ENCODE peak calls at places on chromosome X, in nine cellular contexts. One of them, this sample, is unnamed.

GRCh38 chrX:48892896-48893295 is 4.7 kb downstream of the TIMM17B start:
- DNase-seq in suprapubic skin: no peak
- DNase-seq in H54: no peak
- DNase-seq in GM12892: no peak
- DNase-seq in GM12878: no peak
- DNase-seq in lower leg skin: no peak
- DNase-seq in esophagus squamous epithelium: no peak
- DNase-seq in transverse colon: no peak
- DNase-seq in stomach: no peak
- DNase-seq in this sample: no peak

GRCh38 chrX:37331546-37331945 is 17.6 kb upstream of the PRRG1 start:
- DNase-seq in suprapubic skin: no peak
- DNase-seq in H54: no peak
- DNase-seq in GM12892: no peak
- DNase-seq in GM12878: no peak
- DNase-seq in lower leg skin: no peak
- DNase-seq in esophagus squamous epithelium: no peak
- DNase-seq in transverse colon: no peak
- DNase-seq in stomach: no peak
- DNase-seq in this sample: no peak

GRCh38 chrX:154546354-154547244 is at the start of gene G6PD:
- DNase-seq in suprapubic skin: no peak
- DNase-seq in H54: peak
- DNase-seq in GM12892: peak
- DNase-seq in GM12878: no peak
- DNase-seq in lower leg skin: no peak
- DNase-seq in esophagus squamous epithelium: no peak
- DNase-seq in transverse colon: peak
- DNase-seq in stomach: peak
- DNase-seq in this sample: no peak

GRCh38 chrX:101642086-101642485 is 17.6 kb downstream of the ARMCX2 start:
- DNase-seq in suprapubic skin: no peak
- DNase-seq in H54: no peak
- DNase-seq in GM12892: no peak
- DNase-seq in GM12878: no peak
- DNase-seq in lower leg skin: no peak
- DNase-seq in esophagus squamous epithelium: no peak
- DNase-seq in transverse colon: no peak
- DNase-seq in stomach: no peak
- DNase-seq in this sample: no peak

GRCh38 chrX:1903380-1903935 is 288.6 kb downstream of the ASMT start:
- DNase-seq in suprapubic skin: no peak
- DNase-seq in H54: peak
- DNase-seq in GM12892: no peak
- DNase-seq in GM12878: no peak
- DNase-seq in lower leg skin: no peak
- DNase-seq in esophagus squamous epithelium: no peak
- DNase-seq in transverse colon: no peak
- DNase-seq in stomach: no peak
- DNase-seq in this sample: no peak

GRCh38 chrX:12814434-12814833 is 23.2 kb downstream of the PRPS2 start:
- DNase-seq in suprapubic skin: no peak
- DNase-seq in H54: no peak
- DNase-seq in GM12892: peak
- DNase-seq in GM12878: peak
- DNase-seq in lower leg skin: no peak
- DNase-seq in esophagus squamous epithelium: no peak
- DNase-seq in transverse colon: peak
- DNase-seq in stomach: peak
- DNase-seq in this sample: no peak

GRCh38 chrX:12958059-12958458 is 16.9 kb upstream of the TMSB4X start:
- DNase-seq in suprapubic skin: no peak
- DNase-seq in H54: no peak
- DNase-seq in GM12892: no peak
- DNase-seq in GM12878: peak
- DNase-seq in lower leg skin: no peak
- DNase-seq in esophagus squamous epithelium: no peak
- DNase-seq in transverse colon: no peak
- DNase-seq in stomach: no peak
- DNase-seq in this sample: no peak

GRCh38 chrX:10579018-10579752 is 41.2 kb downstream of the MID1 start:
- DNase-seq in suprapubic skin: no peak
- DNase-seq in H54: no peak
- DNase-seq in GM12892: no peak
- DNase-seq in GM12878: no peak
- DNase-seq in lower leg skin: no peak
- DNase-seq in esophagus squamous epithelium: no peak
- DNase-seq in transverse colon: no peak
- DNase-seq in stomach: no peak
- DNase-seq in this sample: no peak

GRCh38 chrX:153494541-153495361 is at the start of gene BGN:
- DNase-seq in suprapubic skin: no peak
- DNase-seq in H54: no peak
- DNase-seq in GM12892: no peak
- DNase-seq in GM12878: no peak
- DNase-seq in lower leg skin: no peak
- DNase-seq in esophagus squamous epithelium: no peak
- DNase-seq in transverse colon: no peak
- DNase-seq in stomach: no peak
- DNase-seq in this sample: no peak

GRCh38 chrX:153495903-153496629 is 1.3 kb downstream of the BGN start:
- DNase-seq in suprapubic skin: no peak
- DNase-seq in H54: no peak
- DNase-seq in GM12892: no peak
- DNase-seq in GM12878: no peak
- DNase-seq in lower leg skin: no peak
- DNase-seq in esophagus squamous epithelium: no peak
- DNase-seq in transverse colon: no peak
- DNase-seq in stomach: no peak
- DNase-seq in this sample: no peak

GRCh38 chrX:153493085-153493484 is 1.7 kb upstream of the BGN start:
- DNase-seq in suprapubic skin: no peak
- DNase-seq in H54: no peak
- DNase-seq in GM12892: no peak
- DNase-seq in GM12878: no peak
- DNase-seq in lower leg skin: no peak
- DNase-seq in esophagus squamous epithelium: no peak
- DNase-seq in transverse colon: no peak
- DNase-seq in stomach: no peak
- DNase-seq in this sample: no peak

GRCh38 chrX:153494061-153494460 is 719 bp upstream of the BGN start:
- DNase-seq in suprapubic skin: no peak
- DNase-seq in H54: no peak
- DNase-seq in GM12892: no peak
- DNase-seq in GM12878: no peak
- DNase-seq in lower leg skin: no peak
- DNase-seq in esophagus squamous epithelium: no peak
- DNase-seq in transverse colon: no peak
- DNase-seq in stomach: no peak
- DNase-seq in this sample: no peak

GRCh38 chrX:153495362-153495751 is 577 bp downstream of the BGN start:
- DNase-seq in suprapubic skin: no peak
- DNase-seq in H54: no peak
- DNase-seq in GM12892: no peak
- DNase-seq in GM12878: no peak
- DNase-seq in lower leg skin: peak
- DNase-seq in esophagus squamous epithelium: no peak
- DNase-seq in transverse colon: no peak
- DNase-seq in stomach: no peak
- DNase-seq in this sample: no peak
- TF ChIP-seq POLR2A in suprapubic skin: no peak
- TF ChIP-seq POLR2A in H54: no peak
- TF ChIP-seq POLR2A in GM12892: no peak
- TF ChIP-seq POLR2A in GM12878: no peak
- TF ChIP-seq POLR2A in lower leg skin: no peak
- TF ChIP-seq POLR2A in esophagus squamous epithelium: no peak
- TF ChIP-seq POLR2A in transverse colon: no peak
- TF ChIP-seq POLR2A in stomach: no peak
- TF ChIP-seq POLR2A in this sample: no peak

DNA sequence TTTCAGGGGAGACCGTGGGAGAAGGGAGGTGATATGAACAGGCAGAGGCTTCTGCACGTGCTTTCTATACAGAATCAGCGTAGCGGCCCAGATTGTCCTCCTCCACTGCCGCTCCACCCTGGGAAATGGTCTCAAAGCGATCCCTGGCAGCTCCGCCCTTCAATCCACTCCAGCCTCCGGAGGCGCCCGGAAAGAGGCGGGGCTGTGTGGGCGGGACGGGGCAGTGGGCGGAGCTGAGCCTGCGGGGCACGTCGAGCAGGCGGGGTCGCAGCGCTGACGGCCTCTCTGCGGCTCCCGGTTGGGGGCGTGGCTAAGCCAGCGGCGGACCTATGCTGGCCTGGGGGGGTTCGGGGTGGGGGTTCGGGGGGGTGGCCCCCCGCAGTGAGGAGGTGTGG is 210 bp upstream of the SMIM10L2A start:
- DNase-seq in suprapubic skin: peak
- DNase-seq in H54: peak
- DNase-seq in GM12892: peak
- DNase-seq in GM12878: peak
- DNase-seq in lower leg skin: peak
- DNase-seq in esophagus squamous epithelium: no peak
- DNase-seq in transverse colon: peak
- DNase-seq in stomach: peak
- DNase-seq in this sample: no peak
- TF ChIP-seq POLR2A in suprapubic skin: no peak
- TF ChIP-seq POLR2A in H54: no peak
- TF ChIP-seq POLR2A in GM12892: no peak
- TF ChIP-seq POLR2A in GM12878: no peak
- TF ChIP-seq POLR2A in lower leg skin: no peak
- TF ChIP-seq POLR2A in esophagus squamous epithelium: no peak
- TF ChIP-seq POLR2A in transverse colon: no peak
- TF ChIP-seq POLR2A in stomach: no peak
- TF ChIP-seq POLR2A in this sample: no peak

GRCh38 chrX:151974336-151975227 is at the start of gene GABRE:
- DNase-seq in suprapubic skin: no peak
- DNase-seq in H54: no peak
- DNase-seq in GM12892: no peak
- DNase-seq in GM12878: no peak
- DNase-seq in lower leg skin: peak
- DNase-seq in esophagus squamous epithelium: no peak
- DNase-seq in transverse colon: peak
- DNase-seq in stomach: peak
- DNase-seq in this sample: no peak
- TF ChIP-seq POLR2A in suprapubic skin: peak
- TF ChIP-seq POLR2A in H54: peak
- TF ChIP-seq POLR2A in GM12892: no peak
- TF ChIP-seq POLR2A in GM12878: no peak
- TF ChIP-seq POLR2A in lower leg skin: no peak
- TF ChIP-seq POLR2A in esophagus squamous epithelium: peak
- TF ChIP-seq POLR2A in transverse colon: peak
- TF ChIP-seq POLR2A in stomach: no peak
- TF ChIP-seq POLR2A in this sample: no peak

GRCh38 chrX:67543818-67544217 is at the start of gene AR:
- DNase-seq in suprapubic skin: peak
- DNase-seq in H54: peak
- DNase-seq in GM12892: no peak
- DNase-seq in GM12878: no peak
- DNase-seq in lower leg skin: peak
- DNase-seq in esophagus squamous epithelium: no peak
- DNase-seq in transverse colon: peak
- DNase-seq in stomach: peak
- DNase-seq in this sample: no peak
- TF ChIP-seq POLR2A in suprapubic skin: no peak
- TF ChIP-seq POLR2A in H54: no peak
- TF ChIP-seq POLR2A in GM12892: no peak
- TF ChIP-seq POLR2A in GM12878: no peak
- TF ChIP-seq POLR2A in lower leg skin: no peak
- TF ChIP-seq POLR2A in esophagus squamous epithelium: peak
- TF ChIP-seq POLR2A in transverse colon: no peak
- TF ChIP-seq POLR2A in stomach: no peak
- TF ChIP-seq POLR2A in this sample: no peak

GRCh38 chrX:47650164-47651042 is at the start of gene ELK1:
- DNase-seq in suprapubic skin: peak
- DNase-seq in H54: peak
- DNase-seq in GM12892: peak
- DNase-seq in GM12878: peak
- DNase-seq in lower leg skin: peak
- DNase-seq in esophagus squamous epithelium: peak
- DNase-seq in transverse colon: peak
- DNase-seq in stomach: peak
- DNase-seq in this sample: peak
- TF ChIP-seq POLR2A in suprapubic skin: peak
- TF ChIP-seq POLR2A in H54: peak
- TF ChIP-seq POLR2A in GM12892: peak
- TF ChIP-seq POLR2A in GM12878: peak
- TF ChIP-seq POLR2A in lower leg skin: no peak
- TF ChIP-seq POLR2A in esophagus squamous epithelium: peak
- TF ChIP-seq POLR2A in transverse colon: peak
- TF ChIP-seq POLR2A in stomach: no peak
- TF ChIP-seq POLR2A in this sample: no peak

DNA sequence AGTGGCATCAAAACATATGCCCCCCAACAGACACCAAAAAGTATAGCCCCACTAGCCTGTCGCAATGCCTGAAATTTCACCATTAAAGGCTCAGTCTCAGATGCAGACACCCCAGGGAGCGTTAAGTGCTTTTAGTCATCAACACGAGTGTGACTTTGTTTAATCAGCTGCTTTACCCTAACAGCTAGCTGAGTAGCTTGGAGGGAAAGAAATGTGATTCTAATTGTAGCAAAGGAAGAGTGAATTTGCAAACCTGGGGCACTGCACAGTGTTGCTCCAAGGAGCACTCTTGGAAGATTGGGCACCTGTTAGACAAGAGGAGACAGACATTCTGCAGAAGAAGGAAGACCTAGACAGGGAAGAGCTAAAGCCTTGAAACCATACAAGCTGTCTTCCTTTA is 145.1 kb downstream of the BEND2 start:
- DNase-seq in suprapubic skin: no peak
- DNase-seq in H54: no peak
- DNase-seq in GM12892: no peak
- DNase-seq in GM12878: no peak
- DNase-seq in lower leg skin: no peak
- DNase-seq in esophagus squamous epithelium: no peak
- DNase-seq in transverse colon: no peak
- DNase-seq in stomach: no peak
- DNase-seq in this sample: no peak
- TF ChIP-seq POLR2A in suprapubic skin: no peak
- TF ChIP-seq POLR2A in H54: no peak
- TF ChIP-seq POLR2A in GM12892: no peak
- TF ChIP-seq POLR2A in GM12878: no peak
- TF ChIP-seq POLR2A in lower leg skin: no peak
- TF ChIP-seq POLR2A in esophagus squamous epithelium: no peak
- TF ChIP-seq POLR2A in transverse colon: no peak
- TF ChIP-seq POLR2A in stomach: no peak
- TF ChIP-seq POLR2A in this sample: no peak

DNA sequence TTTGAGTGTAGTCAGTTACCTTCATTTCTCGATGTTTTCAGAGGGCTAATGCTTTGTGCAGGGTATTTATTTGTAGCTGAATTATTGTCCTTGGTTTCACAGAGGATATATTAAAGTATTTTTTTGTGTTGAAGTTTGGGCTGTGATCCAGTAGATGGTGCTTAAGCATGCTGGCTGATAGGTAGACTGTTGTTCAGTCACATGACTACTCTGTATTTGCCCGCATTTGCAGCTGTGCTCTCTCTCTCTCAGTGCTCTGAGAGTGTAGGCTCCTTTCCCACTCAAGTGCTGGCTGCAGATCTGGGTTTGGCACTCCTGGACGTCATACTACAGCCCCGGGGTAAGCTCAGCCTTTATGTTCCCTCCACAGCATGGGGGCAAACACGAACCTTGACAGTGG is 21.7 kb downstream of the RAB40AL start:
- DNase-seq in suprapubic skin: no peak
- DNase-seq in H54: no peak
- DNase-seq in GM12892: no peak
- DNase-seq in GM12878: no peak
- DNase-seq in lower leg skin: no peak
- DNase-seq in esophagus squamous epithelium: no peak
- DNase-seq in transverse colon: no peak
- DNase-seq in stomach: no peak
- DNase-seq in this sample: no peak
- TF ChIP-seq POLR2A in suprapubic skin: no peak
- TF ChIP-seq POLR2A in H54: no peak
- TF ChIP-seq POLR2A in GM12892: no peak
- TF ChIP-seq POLR2A in GM12878: no peak
- TF ChIP-seq POLR2A in lower leg skin: no peak
- TF ChIP-seq POLR2A in esophagus squamous epithelium: no peak
- TF ChIP-seq POLR2A in transverse colon: no peak
- TF ChIP-seq POLR2A in stomach: no peak
- TF ChIP-seq POLR2A in this sample: no peak

This sample was measured in vagina.